ENCODE peak calls at places on chromosomes 6 and 20, in nine cellular contexts. D is CD14-positive monocyte, N is RPMI8226, J is NAMALWA, B is nucleus accumbens, S is MCF 10A, I is HTR-8/SVneo, R is head of caudate nucleus, G is GM13977. Y is an unnamed sample.

GRCh38 chr6:12343122-12343439 is 52.9 kb downstream of the EDN1 start:
- DNase-seq in D (no peak), N (no peak), J (no peak), B (no peak), S (no peak), I (no peak), R (no peak), G (no peak), Y (no peak)

GRCh38 chr6:13808806-13809205 is 5.6 kb downstream of the MCUR1 start:
- DNase-seq in D (no peak), N (no peak), J (no peak), B (no peak), S (no peak), I (no peak), R (no peak), G (no peak), Y (no peak)

GRCh38 chr20:8155229-8155628 is 23.2 kb downstream of the PLCB1 start:
- DNase-seq in D (no peak), N (no peak), J (no peak), B (no peak), S (no peak), I (no peak), R (no peak), G (no peak), Y (no peak)

GRCh38 chr6:128493877-128494276 is 26.5 kb downstream of the PTPRK start:
- DNase-seq in D (no peak), N (no peak), J (no peak), B (no peak), S (no peak), I (no peak), R (no peak), G (no peak), Y (no peak)

GRCh38 chr6:100664274-100665040 is 199.7 kb upstream of the SIM1 start:
- DNase-seq in D (no peak), N (peak; percentile 18), J (peak; percentile 52), B (no peak), S (peak; percentile 44), I (no peak), R (no peak), G (no peak), Y (no peak)

GRCh38 chr6:125112934-125113333 is 40.6 kb upstream of the TPD52L1 start:
- DNase-seq in D (no peak), N (no peak), J (no peak), B (no peak), S (no peak), I (no peak), R (no peak), G (no peak), Y (no peak)

GRCh38 chr6:98579089-98579488 is 255.3 kb upstream of the POU3F2 start:
- DNase-seq in D (no peak), N (no peak), J (no peak), B (no peak), S (no peak), I (no peak), R (no peak), G (no peak), Y (no peak)

GRCh38 chr20:32362924-32363364 is 4.8 kb downstream of the ASXL1 start:
- DNase-seq in D (no peak), N (no peak), J (no peak), B (no peak), S (no peak), I (no peak), R (no peak), G (no peak), Y (no peak)

GRCh38 chr6:46925563-46926253 is 4.0 kb upstream of the ADGRF5 start:
- DNase-seq in D (no peak), N (no peak), J (no peak), B (no peak), S (peak; percentile 85), I (peak; percentile 30), R (no peak), G (no peak), Y (no peak)

GRCh38 chr6:152846825-152847224 is 96.2 kb downstream of the VIP start:
- DNase-seq in D (no peak), N (peak; percentile 52), J (peak; percentile 4), B (no peak), S (peak; percentile 64), I (no peak), R (no peak), G (no peak), Y (no peak)

GRCh38 chr20:4507288-4507719 is 214.4 kb upstream of the PRND start:
- DNase-seq in D (no peak), N (no peak), J (no peak), B (no peak), S (peak; percentile 44), I (peak; percentile 48), R (no peak), G (no peak), Y (no peak)

GRCh38 chr20:7171911-7172310 is 404.4 kb downstream of the BMP2 start:
- DNase-seq in D (no peak), N (no peak), J (no peak), B (no peak), S (peak; percentile 23), I (no peak), R (no peak), G (no peak), Y (no peak)

GRCh38 chr20:32490942-32491763 is 94.0 kb downstream of the NOL4L start:
- DNase-seq in D (peak; percentile 34), N (no peak), J (no peak), B (no peak), S (no peak), I (no peak), R (no peak), G (no peak), Y (no peak)

GRCh38 chr6:106974999-106975698 is 620 bp upstream of the CD24 start:
- DNase-seq in D (no peak), N (peak; percentile 11), J (peak; percentile 73), B (no peak), S (peak; percentile 50), I (peak; percentile 15), R (no peak), G (peak; percentile 58), Y (no peak)

GRCh38 chr20:5821627-5822215 is 71.5 kb downstream of the SHLD1 start:
- DNase-seq in D (no peak), N (no peak), J (no peak), B (no peak), S (no peak), I (no peak), R (no peak), G (no peak), Y (no peak)

GRCh38 chr20:997016-997415 is 5.1 kb downstream of the RSPO4 start:
- DNase-seq in D (peak; percentile 2), N (no peak), J (no peak), B (no peak), S (no peak), I (no peak), R (no peak), G (no peak), Y (no peak)